ENCODE peak calls at places on chromosome 14, in seven cellular contexts. G, A, B, L, T, M and O are unnamed samples.

GRCh38 chr14:103401223-103402214 is 16.3 kb downstream of the MARK3 start:
- DNase-seq in G (peak; percentile 57), M (peak; percentile 92), T (no peak), A (no peak), B (peak; percentile 82), L (peak; percentile 77), O (no peak)

GRCh38 chr14:90277581-90278198 is 21.3 kb downstream of the PSMC1 start:
- DNase-seq in B (no peak), L (no peak), M (no peak), T (no peak), G (no peak), A (peak; percentile 39), O (no peak)

GRCh38 chr14:77590845-77591506 is 25.5 kb downstream of the SPTLC2 start:
- DNase-seq in G (no peak), T (no peak), M (no peak), A (no peak), L (no peak), B (no peak), O (no peak)

GRCh38 chr14:76514599-76514998 is 138.7 kb downstream of the ESRRB start:
- DNase-seq in L (peak; percentile 16), T (no peak), G (no peak), B (no peak), A (no peak), M (no peak), O (no peak)

GRCh38 chr14:93029911-93030555 is 85.7 kb downstream of the ITPK1 start:
- DNase-seq in L (no peak), B (no peak), G (no peak), M (no peak), T (no peak), A (no peak), O (no peak)

GRCh38 chr14:104547310-104547997 is 32.1 kb upstream of the C14orf180 start:
- DNase-seq in A (peak; percentile 36), G (no peak), M (no peak), T (no peak), B (no peak), L (no peak), O (peak; percentile 83)

GRCh38 chr14:69844171-69844570 is 35.0 kb upstream of the SMOC1 start:
- DNase-seq in G (no peak), A (no peak), L (no peak), B (no peak), M (no peak), T (no peak), O (peak; percentile 62)

GRCh38 chr14:33686218-33686617 is 264.7 kb downstream of the EGLN3 start:
- DNase-seq in M (peak; percentile 89), G (peak; percentile 81), B (peak; percentile 66), L (peak; percentile 31), T (no peak), A (no peak), O (no peak)

GRCh38 chr14:63654346-63654745 is 12.7 kb upstream of the WDR89 start:
- DNase-seq in T (no peak), B (peak; percentile 83), L (no peak), M (peak; percentile 65), G (no peak), A (no peak), O (no peak)

GRCh38 chr14:99207456-99207855 is 64.5 kb downstream of the BCL11B start:
- DNase-seq in G (no peak), T (no peak), M (no peak), L (no peak), A (no peak), B (no peak), O (no peak)

GRCh38 chr14:52391866-52392600 is 77.9 kb downstream of the PTGER2 start:
- DNase-seq in A (no peak), L (peak; percentile 58), G (peak; percentile 59), T (no peak), M (peak; percentile 89), B (peak; percentile 84), O (no peak)

GRCh38 chr14:29035129-29035528 is 268.5 kb downstream of the FOXG1 start:
- DNase-seq in M (no peak), A (no peak), B (no peak), T (no peak), L (no peak), G (no peak), O (no peak)

GRCh38 chr14:94066089-94066676 is 14.8 kb downstream of the DDX24 start:
- DNase-seq in M (no peak), T (no peak), L (no peak), A (no peak), G (no peak), B (no peak), O (no peak)

GRCh38 chr14:20671597-20672283 is 12.6 kb upstream of the RNASE4 start:
- DNase-seq in B (no peak), T (no peak), A (no peak), M (no peak), L (no peak), G (no peak), O (no peak)

GRCh38 chr14:21924479-21924878 is 250.9 kb upstream of the OR4E1 start:
- DNase-seq in M (no peak), T (no peak), L (no peak), B (no peak), A (no peak), G (no peak), O (no peak)

GRCh38 chr14:32087173-32087861 is 10.2 kb downstream of the ARHGAP5 start:
- DNase-seq in G (no peak), A (no peak), B (peak; percentile 65), T (no peak), M (peak; percentile 26), L (peak; percentile 53), O (no peak)

GRCh38 chr14:73833530-73834257 is 17.9 kb upstream of the PTGR2 start:
- DNase-seq in G (no peak), T (peak; percentile 27), B (peak; percentile 78), L (peak; percentile 82), M (peak; percentile 87), A (peak; percentile 71), O (peak; percentile 86)

GRCh38 chr14:25111061-25111601 is 61.2 kb upstream of the STXBP6 start:
- DNase-seq in B (peak; percentile 99), M (peak; percentile 97), L (peak; percentile 90), A (no peak), T (no peak), G (peak; percentile 95), O (no peak)

GRCh38 chr14:39229222-39229543 is 4.5 kb upstream of the MIA2 start:
- DNase-seq in A (no peak), G (no peak), M (peak; percentile 7), T (no peak), L (no peak), B (peak; percentile 17), O (no peak)

GRCh38 chr14:79631276-79631675 is 580.0 kb downstream of the DIO2 start:
- DNase-seq in A (peak; percentile 37), T (no peak), M (no peak), B (no peak), G (no peak), L (no peak), O (no peak)

GRCh38 chr14:55094630-55095157 is 34.4 kb upstream of the LGALS3 start:
- DNase-seq in A (no peak), G (no peak), T (no peak), L (no peak), M (peak; percentile 67), B (no peak), O (no peak)

GRCh38 chr14:38882533-38882932 is 220.5 kb downstream of the SEC23A start:
- DNase-seq in T (no peak), L (no peak), G (peak; percentile 11), A (no peak), M (no peak), B (no peak), O (no peak)

GRCh38 chr14:32968972-32969544 is 30.4 kb downstream of the NPAS3 start:
- DNase-seq in T (no peak), A (no peak), B (no peak), L (no peak), G (no peak), M (no peak), O (no peak)

DNA sequence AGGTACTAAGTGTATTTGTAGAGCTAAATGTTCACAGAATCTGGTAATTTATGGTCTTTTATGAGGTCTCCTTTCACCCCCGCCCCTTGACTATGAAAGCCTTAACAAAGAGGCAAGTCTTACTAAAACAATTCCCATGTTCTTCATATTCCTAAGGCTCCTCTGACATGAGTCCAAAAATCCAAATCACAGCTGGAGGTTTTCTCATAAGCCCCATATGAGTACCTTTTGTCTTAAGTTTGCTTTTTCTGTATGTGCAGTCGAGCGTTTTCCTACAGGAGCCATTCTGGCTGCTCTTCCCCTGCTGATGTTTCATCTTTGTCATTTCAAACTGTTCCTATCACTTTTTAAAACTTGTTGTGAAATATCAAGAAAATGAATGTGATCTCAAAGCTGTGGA is 55.2 kb downstream of the SIX1 start:
- DNase-seq in B (no peak), L (no peak), G (no peak), T (no peak), A (no peak), M (no peak), O (no peak)
- TF ChIP-seq CTCF in B (no peak), L (no peak), G (no peak), T (no peak), A (no peak), M (no peak), O (no peak)

DNA sequence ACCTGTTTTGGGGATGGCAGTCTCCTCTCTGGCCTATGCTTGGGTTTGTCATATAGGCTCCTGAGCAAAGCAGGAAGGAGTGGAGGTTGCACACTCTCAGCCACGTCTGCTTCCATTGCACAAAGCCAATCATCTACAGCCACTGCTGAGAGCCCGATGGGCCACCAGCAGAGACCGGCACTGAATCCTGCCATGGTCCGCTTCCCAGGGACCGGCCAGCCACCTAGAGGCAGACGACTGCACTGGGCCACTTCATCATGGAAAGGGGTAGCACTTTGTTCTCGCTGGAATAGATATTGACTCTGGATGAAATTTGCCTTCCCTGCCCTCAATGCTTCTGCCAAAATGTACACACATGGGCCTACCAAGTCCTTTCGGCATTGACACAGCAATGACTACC is 22.3 kb downstream of the DLK1 start:
- DNase-seq in G (no peak), B (no peak), L (no peak), M (no peak), T (no peak), A (peak; percentile 29), O (no peak)
- TF ChIP-seq CTCF in G (no peak), B (no peak), L (no peak), M (no peak), T (no peak), A (no peak), O (no peak)

GRCh38 chr14:34983148-34983760 is 462 bp downstream of the SRP54 start:
- DNase-seq in M (no peak), G (no peak), A (no peak), B (no peak), L (no peak), T (no peak), O (no peak)

GRCh38 chr14:34978444-34978843 is 4.3 kb upstream of the SRP54 start:
- DNase-seq in L (no peak), B (no peak), A (no peak), T (no peak), G (no peak), M (no peak), O (no peak)

GRCh38 chr14:34981743-34982420 is 910 bp upstream of the SRP54 start:
- DNase-seq in A (no peak), B (no peak), M (peak; percentile 67), L (peak; percentile 57), G (no peak), T (no peak), O (no peak)

GRCh38 chr14:34982421-34983147 is at the start of gene SRP54:
- DNase-seq in A (peak; percentile 100), G (peak; percentile 94), M (peak; percentile 99), T (peak; percentile 97), L (peak; percentile 99), B (peak; percentile 96), O (peak; percentile 99)

GRCh38 chr14:34980337-34980900 is 2.4 kb upstream of the SRP54 start:
- DNase-seq in G (no peak), L (no peak), T (no peak), B (no peak), A (no peak), M (no peak), O (no peak)
- TF ChIP-seq CTCF in G (no peak), L (no peak), T (no peak), B (no peak), A (no peak), M (no peak), O (no peak)

GRCh38 chr14:62187265-62187664 is 425.0 kb downstream of the SNAPC1 start:
- DNase-seq in T (no peak), B (no peak), M (no peak), L (no peak), A (no peak), G (no peak), O (no peak)
- TF ChIP-seq CTCF in T (no peak), B (no peak), M (no peak), L (no peak), A (no peak), G (no peak), O (no peak)